ENCODE peak calls at places on chromosomes 12 and 14, in eight cellular contexts. O is GM03348; H is activated T-helper 1 cell treated with anti-CD3 and anti-CD28 coated beads, Interleukin-12 subunit alpha, Interleukin-12 subunit beta, Interleukin-2, Interleukin-4 antibody, amounts not matched to agents 30 ng/mL and 10 ng/mL and 1 ng/mL, durations not matched to agents 14 hours and 24 hours and 36 hours; G is RWPE2; B is ovary; D is activated naive CD8-positive, alpha-beta T cell treated with anti-CD3 and anti-CD28 coated beads for 36 hours; Q is iPS-NIHi11; A is AG08395. C is an unnamed sample.

GRCh38 chr12:65886996-65887395 is 62.7 kb downstream of the HMGA2 start:
- DNase-seq in O (no peak), H (no peak), G (no peak), B (no peak), D (no peak), Q (no peak), A (no peak), C (peak; percentile 53)

GRCh38 chr12:120999191-121000120 is 16.8 kb downstream of the C12orf43 start:
- DNase-seq in O (peak; percentile 63), H (no peak), G (no peak), B (no peak), D (no peak), Q (peak; percentile 91), A (peak; percentile 43), C (no peak)

GRCh38 chr12:122836027-122836921 is 1.0 kb downstream of the HIP1R start:
- DNase-seq in O (peak; percentile 65), H (peak; percentile 48), G (no peak), B (no peak), D (peak; percentile 54), Q (no peak), A (no peak), C (peak; percentile 33)

GRCh38 chr14:72547999-72548398 is 345.9 kb downstream of the DPF3 start:
- DNase-seq in O (no peak), H (no peak), G (no peak), B (no peak), D (no peak), Q (no peak), A (no peak), C (no peak)

GRCh38 chr12:64678248-64678647 is 68.0 kb downstream of the RASSF3 start:
- DNase-seq in O (no peak), H (no peak), G (no peak), B (no peak), D (no peak), Q (no peak), A (no peak), C (no peak)

GRCh38 chr12:124743479-124744272 is 120.0 kb downstream of the SCARB1 start:
- DNase-seq in O (no peak), H (no peak), G (no peak), B (no peak), D (no peak), Q (no peak), A (no peak), C (no peak)

GRCh38 chr12:44748950-44749468 is 127.1 kb downstream of the NELL2 start:
- DNase-seq in O (no peak), H (no peak), G (no peak), B (no peak), D (no peak), Q (no peak), A (no peak), C (no peak)

GRCh38 chr12:53044896-53045571 is 4.8 kb upstream of the TNS2 start:
- DNase-seq in O (no peak), H (no peak), G (no peak), B (no peak), D (no peak), Q (no peak), A (no peak), C (no peak)

GRCh38 chr14:52314521-52315354 is 626 bp downstream of the PTGER2 start:
- DNase-seq in O (peak; percentile 40), H (peak; percentile 34), G (peak; percentile 70), B (peak; percentile 48), D (peak; percentile 45), Q (peak; percentile 41), A (peak; percentile 29), C (no peak)

GRCh38 chr14:44701563-44702263 is 194.6 kb upstream of the FSCB start:
- DNase-seq in O (no peak), H (no peak), G (no peak), B (no peak), D (no peak), Q (no peak), A (no peak), C (peak; percentile 85)

GRCh38 chr14:31194095-31194494 is 13.5 kb downstream of the HECTD1 start:
- DNase-seq in O (no peak), H (no peak), G (no peak), B (no peak), D (no peak), Q (no peak), A (no peak), C (no peak)

GRCh38 chr14:64209428-64210165 is 84.6 kb downstream of the ESR2 start:
- DNase-seq in O (peak; percentile 52), H (no peak), G (no peak), B (peak; percentile 81), D (no peak), Q (no peak), A (peak; percentile 59), C (no peak)

GRCh38 chr12:124883263-124883876 is 19.7 kb upstream of the SCARB1 start:
- DNase-seq in O (no peak), H (no peak), G (no peak), B (no peak), D (no peak), Q (no peak), A (no peak), C (peak; percentile 5)

GRCh38 chr12:110280784-110281548 is at the start of gene ATP2A2:
- DNase-seq in O (peak; percentile 98), H (peak; percentile 89), G (peak; percentile 85), B (peak; percentile 90), D (peak; percentile 92), Q (peak; percentile 98), A (peak; percentile 96), C (peak; percentile 73)

GRCh38 chr14:20494935-20495766 is 10.2 kb upstream of the RNASE10 start:
- DNase-seq in O (peak; percentile 16), H (no peak), G (no peak), B (no peak), D (no peak), Q (no peak), A (peak; percentile 31), C (no peak)

GRCh38 chr12:13243516-13244070 is 47.1 kb downstream of the EMP1 start:
- DNase-seq in O (no peak), H (no peak), G (no peak), B (no peak), D (no peak), Q (no peak), A (no peak), C (no peak)

GRCh38 chr12:110270125-110270962 is 10.7 kb upstream of the ATP2A2 start:
- DNase-seq in O (peak; percentile 52), H (no peak), G (peak; percentile 72), B (no peak), D (no peak), Q (no peak), A (peak; percentile 53), C (no peak)

GRCh38 chr12:19482551-19483109 is 43.3 kb downstream of the AEBP2 start:
- DNase-seq in O (no peak), H (peak; percentile 26), G (no peak), B (no peak), D (peak; percentile 78), Q (peak; percentile 33), A (no peak), C (no peak)

GRCh38 chr12:94247256-94247655 is 98.9 kb downstream of the PLXNC1 start:
- DNase-seq in O (no peak), H (no peak), G (no peak), B (no peak), D (no peak), Q (no peak), A (no peak), C (no peak)

GRCh38 chr12:20368653-20369163 is 371 bp downstream of the PDE3A start:
- DNase-seq in O (peak; percentile 50), H (no peak), G (no peak), B (peak; percentile 50), D (peak; percentile 2), Q (peak; percentile 52), A (peak; percentile 17), C (no peak)

GRCh38 chr14:68695326-68695768 is 97.5 kb downstream of the ZFP36L1 start:
- DNase-seq in O (peak; percentile 94), H (no peak), G (peak; percentile 98), B (peak; percentile 53), D (peak; percentile 17), Q (no peak), A (peak; percentile 98), C (peak; percentile 99)

GRCh38 chr14:20904393-20905029 is 13.3 kb downstream of the RNASE3 start:
- DNase-seq in O (no peak), H (no peak), G (no peak), B (no peak), D (no peak), Q (peak; percentile 35), A (no peak), C (no peak)

GRCh38 chr12:51391047-51391837 is at the start of gene GALNT6:
- DNase-seq in O (peak; percentile 70), H (peak; percentile 64), G (no peak), B (no peak), D (peak; percentile 78), Q (peak; percentile 89), A (no peak), C (no peak)

GRCh38 chr14:23106747-23107045 is 1.9 kb upstream of the CIROP start:
- DNase-seq in O (no peak), H (no peak), G (no peak), B (no peak), D (no peak), Q (no peak), A (no peak), C (no peak)

GRCh38 chr12:62191747-62192485 is 68.3 kb upstream of the USP15 start:
- DNase-seq in O (peak; percentile 8), H (no peak), G (peak; percentile 37), B (peak; percentile 37), D (peak; percentile 6), Q (peak; percentile 31), A (peak; percentile 14), C (no peak)

GRCh38 chr12:12008232-12008850 is 62.4 kb upstream of the BCL2L14 start:
- DNase-seq in O (no peak), H (no peak), G (no peak), B (no peak), D (peak; percentile 45), Q (peak; percentile 48), A (no peak), C (no peak)

GRCh38 chr12:96902076-96902475 is 5.0 kb upstream of the NEDD1 start:
- DNase-seq in O (no peak), H (no peak), G (no peak), B (no peak), D (no peak), Q (no peak), A (no peak), C (no peak)

GRCh38 chr14:54599932-54600331 is 33.0 kb downstream of the SAMD4A start:
- DNase-seq in O (no peak), H (no peak), G (no peak), B (no peak), D (no peak), Q (no peak), A (no peak), C (no peak)

GRCh38 chr12:51200806-51201205 is 17.1 kb downstream of the POU6F1 start:
- DNase-seq in O (no peak), H (no peak), G (no peak), B (no peak), D (no peak), Q (no peak), A (no peak), C (no peak)

GRCh38 chr14:50603565-50603964 is 43.6 kb downstream of the ATL1 start:
- DNase-seq in O (no peak), H (no peak), G (no peak), B (no peak), D (no peak), Q (no peak), A (no peak), C (no peak)

GRCh38 chr12:64042901-64043300 is 179.2 kb downstream of the KICS2 start:
- DNase-seq in O (peak; percentile 58), H (no peak), G (no peak), B (no peak), D (no peak), Q (no peak), A (peak; percentile 26), C (no peak)

GRCh38 chr14:19823765-19824164 is 20.2 kb downstream of the OR4N2 start:
- DNase-seq in O (no peak), H (no peak), G (no peak), B (no peak), D (no peak), Q (no peak), A (peak; percentile 2), C (no peak)

GRCh38 chr12:52581481-52581880 is 7.8 kb upstream of the KRT74 start:
- DNase-seq in O (peak; percentile 29), H (no peak), G (peak; percentile 71), B (no peak), D (no peak), Q (no peak), A (peak; percentile 27), C (peak; percentile 19)

C was measured in RCC 7860.